ENCODE peak calls at places on chromosomes 11 and 22, in six cellular contexts. M is A549, Q is K562, U is fibroblast of lung, Y is kidney, S is right atrium auricular region. N is an unnamed sample. For H3K4me1, the result is how much of the 10 kb centered on the place peaks cover.

GRCh38 chr22:42611076-42611475 is 3.6 kb downstream of the POLDIP3 start:
- DNase-seq in M (no peak), Q (no peak), U (no peak), Y (peak), S (no peak), N (no peak)

GRCh38 chr11:17221968-17222367 is 14.2 kb upstream of the PIK3C2A start:
- DNase-seq in M (no peak), Q (no peak), U (peak), Y (no peak), S (no peak), N (no peak)

GRCh38 chr11:74010306-74010981 is 1.6 kb upstream of the UCP3 start:
- DNase-seq in M (no peak), Q (peak), U (no peak), Y (no peak), S (no peak), N (no peak)

GRCh38 chr11:8095356-8095755 is 14.3 kb downstream of the TUB start:
- DNase-seq in M (no peak), Q (no peak), U (no peak), Y (no peak), S (peak), N (no peak)

GRCh38 chr11:61102667-61103491 is 590 bp downstream of the CD5 start:
- DNase-seq in M (no peak), Q (no peak), U (no peak), Y (no peak), S (no peak), N (no peak)

GRCh38 chr11:8760896-8761295 is 78.3 kb downstream of the RPL27A start:
- DNase-seq in M (no peak), Q (no peak), U (peak), Y (no peak), S (no peak), N (no peak)

GRCh38 chr11:28537822-28538221 is 429.6 kb downstream of the METTL15 start:
- DNase-seq in M (no peak), Q (no peak), U (peak), Y (no peak), S (no peak), N (no peak)

GRCh38 chr11:131763193-131763890 is 392.9 kb downstream of the NTM start:
- DNase-seq in M (no peak), Q (no peak), U (peak), Y (no peak), S (no peak), N (no peak)

GRCh38 chr11:19766206-19766605 is 53.6 kb downstream of the NAV2 start:
- DNase-seq in M (no peak), Q (no peak), U (peak), Y (no peak), S (no peak), N (no peak)

GRCh38 chr11:10438451-10438850 is 16.6 kb upstream of the AMPD3 start:
- DNase-seq in M (no peak), Q (no peak), U (peak), Y (no peak), S (no peak), N (no peak)

GRCh38 chr11:84419576-84419975 is 1133.4 kb upstream of the CCDC90B start:
- DNase-seq in M (no peak), Q (no peak), U (no peak), Y (no peak), S (no peak), N (no peak)

GRCh38 chr11:120334894-120335462 is 1.2 kb upstream of the ARHGEF12 start:
- DNase-seq in M (peak), Q (peak), U (peak), Y (no peak), S (peak), N (peak)

DNA sequence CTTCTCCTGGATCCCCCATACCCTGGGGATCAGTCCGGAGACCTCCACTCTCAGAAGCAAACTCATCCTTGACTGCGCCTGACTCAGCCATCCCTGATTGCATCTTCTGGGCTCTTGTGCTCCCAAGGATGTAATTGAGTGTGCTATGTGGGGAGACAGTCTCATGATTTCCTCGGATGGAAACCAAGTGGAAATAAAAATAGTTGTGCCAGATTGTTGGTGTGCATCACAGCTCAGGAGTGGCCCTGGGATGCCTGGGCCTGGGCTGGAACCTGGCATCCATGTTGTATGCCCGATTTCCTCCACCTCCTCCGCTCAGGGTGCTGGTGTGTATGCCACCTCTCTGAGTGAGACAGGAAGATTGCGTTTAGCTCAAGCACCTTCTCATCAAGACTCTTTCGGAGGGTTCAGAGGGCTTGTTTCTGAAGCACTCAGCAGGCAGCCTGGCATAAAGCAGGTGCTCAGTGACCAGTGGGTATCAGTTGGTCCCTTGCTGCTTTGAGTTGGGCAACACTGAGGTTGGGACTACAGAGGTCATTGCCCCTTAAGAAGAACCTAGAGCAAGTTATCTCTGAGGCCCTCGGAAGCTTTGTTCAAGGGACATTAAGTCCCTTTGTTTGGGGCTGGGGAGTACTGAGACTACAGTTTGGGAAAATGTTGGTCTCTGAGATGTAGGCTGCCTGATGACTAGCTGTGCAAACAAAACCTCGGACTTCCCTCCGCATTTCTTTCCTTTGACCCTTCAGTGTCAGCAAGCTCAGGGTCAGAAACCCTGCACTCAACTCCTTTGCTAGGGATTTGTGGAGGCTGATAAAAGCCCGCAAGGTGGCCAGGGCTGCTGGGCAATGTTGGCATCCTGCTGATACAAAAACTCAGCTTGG is 24.8 kb upstream of the MICAL2 start:
- DNase-seq in M (peak), Q (no peak), U (peak), Y (no peak), S (no peak), N (no peak)
- H3K4me1 ChIP-seq in M (half or more), Q (under half), U (under half), Y (under half), S (under half), N (under half)

DNA sequence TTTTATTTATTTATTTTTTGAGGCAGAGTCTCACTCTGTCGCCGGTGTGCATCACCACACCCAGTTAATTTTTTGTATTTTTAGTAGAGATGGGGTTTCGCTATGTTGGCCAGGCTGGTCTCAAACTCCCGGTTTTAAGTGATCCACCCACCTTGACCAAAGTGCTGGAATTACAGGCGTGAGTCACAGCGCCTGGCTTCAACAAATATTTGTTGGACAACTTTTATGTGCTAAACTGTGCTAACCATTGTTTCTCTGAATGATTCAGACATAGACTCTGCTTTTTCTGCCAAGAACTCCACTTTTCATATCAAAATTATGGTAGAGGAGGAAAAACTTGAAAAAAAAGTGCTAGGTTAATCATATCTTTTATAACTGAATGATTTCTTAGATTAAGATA is 36.3 kb downstream of the MMP7 start:
- DNase-seq in M (peak), Q (no peak), U (peak), Y (no peak), S (no peak), N (no peak)
- H3K27ac ChIP-seq in M (peak), Q (no peak), U (no peak), Y (no peak), S (no peak), N (no peak)

GRCh38 chr22:37632174-37633081 is 7.0 kb upstream of the SH3BP1 start:
- DNase-seq in M (no peak), Q (no peak), U (no peak), Y (no peak), S (no peak), N (no peak)
- H3K4me1 ChIP-seq in M (under half), Q (half or more), U (under half), Y (under half), S (under half), N (under half)

DNA sequence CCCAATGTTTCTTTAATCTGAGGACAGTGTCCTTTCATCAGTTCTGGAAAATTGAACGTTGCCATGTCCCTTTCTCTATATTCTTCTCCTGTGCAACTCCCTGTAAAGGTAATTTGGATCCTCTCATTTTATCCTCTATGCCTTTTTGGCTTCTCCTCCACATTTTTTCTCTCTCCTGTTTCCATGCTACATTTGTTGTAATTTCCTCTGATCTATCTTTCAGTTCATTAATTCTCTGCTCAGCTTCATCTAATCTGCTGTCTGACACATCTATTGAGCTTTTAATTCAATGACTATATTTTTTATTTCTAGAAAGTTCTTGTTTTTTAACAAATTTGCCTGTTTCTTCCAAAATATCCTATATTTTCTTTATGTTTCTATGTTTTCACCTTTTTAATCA is 59.3 kb downstream of the RPUSD4 start:
- DNase-seq in M (no peak), Q (no peak), U (no peak), Y (no peak), S (no peak), N (no peak)
- H3K27ac ChIP-seq in M (no peak), Q (no peak), U (no peak), Y (no peak), S (no peak), N (no peak)

DNA sequence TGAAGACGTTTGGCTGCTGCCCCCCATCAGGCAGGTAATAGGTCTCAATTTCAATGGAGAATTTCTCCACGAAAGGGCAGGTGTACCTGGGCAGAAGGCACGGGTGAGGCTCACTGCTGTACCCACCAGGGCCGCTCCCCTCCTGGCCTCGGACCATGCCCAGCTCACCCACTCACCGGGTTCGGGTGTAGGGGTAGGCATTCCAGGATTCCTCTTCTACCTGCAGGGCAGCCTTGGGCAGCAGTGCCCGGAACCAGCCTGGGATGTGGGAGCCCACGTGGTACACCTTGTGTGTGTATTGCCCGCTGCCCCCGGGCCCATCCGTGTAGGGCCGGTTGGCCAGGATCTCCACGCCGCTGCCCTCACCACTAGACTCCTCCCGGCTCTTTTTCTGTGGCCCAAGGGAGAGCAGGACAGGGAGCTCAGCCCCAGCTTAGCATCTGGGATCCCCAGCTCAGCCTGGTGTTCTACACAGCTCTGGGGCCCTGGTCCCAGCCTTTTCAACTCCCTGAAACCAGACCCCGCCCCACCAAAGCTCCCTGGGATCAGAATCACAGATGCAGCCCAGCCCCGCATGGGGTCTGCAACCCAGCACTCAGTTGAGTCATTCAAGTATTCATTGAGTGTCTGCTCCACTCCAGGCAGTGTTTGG is 2.7 kb downstream of the PITPNM1 start:
- DNase-seq in M (no peak), Q (no peak), U (no peak), Y (no peak), S (no peak), N (no peak)
- H3K4me1 ChIP-seq in M (under half), Q (half or more), U (under half), Y (under half), S (under half), N (under half)

N was measured in SJCRH30.